ENCODE peak calls at places on chromosomes 6 and 20, in nine cellular contexts. P is non-pigmented ciliary epithelial cell; K is mucosa of gallbladder; E is activated T-helper 1 cell treated with Interleukin-2 at 50 U/mL for 16 hours; Q is nephron progenitor cell; F is stimulated activated CD4-positive, alpha-beta T cell treated with anti-CD3 and anti-CD28 coated beads, Interleukin-1b, Interleukin-23, amount 100 ng/mL, for 24 hours; L is lung; C is fibroblast of the aortic adventitia; D is GM12865. S is an unnamed sample.

GRCh38 chr6:160042788-160043301 is 74.0 kb downstream of the IGF2R start:
- DNase-seq in P (no peak), C (peak), L (no peak), K (no peak), D (no peak), E (no peak), F (no peak), Q (no peak), S (no peak)

GRCh38 chr6:136210450-136211165 is 39.5 kb downstream of the MTFR2 start:
- DNase-seq in Q (no peak), E (no peak), D (no peak), P (no peak), L (no peak), C (no peak), F (no peak), K (no peak), S (no peak)

GRCh38 chr6:32886674-32887383 is 32.8 kb downstream of the PSMB9 start:
- DNase-seq in P (peak), E (no peak), L (no peak), F (no peak), D (no peak), Q (no peak), K (no peak), C (peak), S (no peak)

GRCh38 chr6:35128496-35128895 is 12.6 kb downstream of the TCP11 start:
- DNase-seq in D (no peak), L (no peak), P (no peak), Q (no peak), F (no peak), K (no peak), E (no peak), C (peak), S (no peak)

GRCh38 chr6:55445648-55446204 is 118.5 kb downstream of the GFRAL start:
- DNase-seq in C (peak), D (peak), L (no peak), Q (peak), P (no peak), K (no peak), F (no peak), E (no peak), S (no peak)

GRCh38 chr6:27213544-27214125 is 33.9 kb upstream of the PRSS16 start:
- DNase-seq in F (no peak), P (no peak), D (peak), Q (peak), K (no peak), C (peak), E (no peak), L (no peak), S (peak)

GRCh38 chr20:35956616-35957015 is 2.3 kb upstream of the SCAND1 start:
- DNase-seq in P (no peak), E (no peak), Q (no peak), F (no peak), L (no peak), D (no peak), K (no peak), C (no peak), S (no peak)

GRCh38 chr6:164926686-164927085 is 382.7 kb downstream of the C6orf118 start:
- DNase-seq in C (no peak), L (no peak), P (no peak), Q (no peak), E (no peak), K (no peak), D (no peak), F (no peak), S (no peak)

GRCh38 chr6:21588812-21589811 is 4.4 kb upstream of the SOX4 start:
- DNase-seq in D (peak), C (peak), E (peak), F (peak), K (peak), Q (peak), P (no peak), L (peak), S (peak)

GRCh38 chr6:116476021-116476678 is 15.0 kb downstream of the CALHM6 start:
- DNase-seq in K (no peak), P (no peak), E (no peak), D (peak), Q (no peak), F (no peak), C (no peak), L (no peak), S (peak)

GRCh38 chr6:154848580-154848979 is 115.4 kb downstream of the SCAF8 start:
- DNase-seq in Q (no peak), F (no peak), E (no peak), P (no peak), C (peak), L (no peak), K (no peak), D (no peak), S (no peak)

GRCh38 chr6:13303668-13304017 is 24.7 kb downstream of the TBC1D7 start:
- DNase-seq in L (peak), C (peak), P (no peak), K (peak), D (peak), F (no peak), Q (no peak), E (no peak), S (peak)

GRCh38 chr20:1934162-1934561 is 39.0 kb downstream of the SIRPA start:
- DNase-seq in K (no peak), L (no peak), P (no peak), E (no peak), F (no peak), Q (no peak), D (no peak), C (peak), S (no peak)

GRCh38 chr20:40319741-40320499 is 369.1 kb downstream of the MAFB start:
- DNase-seq in P (no peak), L (no peak), E (no peak), F (no peak), D (no peak), Q (no peak), C (no peak), K (no peak), S (no peak)

GRCh38 chr6:136037246-136037884 is 185.9 kb downstream of the PDE7B start:
- DNase-seq in C (peak), K (no peak), D (no peak), Q (no peak), L (no peak), P (no peak), E (no peak), F (no peak), S (peak)

GRCh38 chr6:137661601-137662000 is 167.4 kb upstream of the OLIG3 start:
- DNase-seq in F (peak), Q (no peak), D (peak), C (peak), L (no peak), P (no peak), E (peak), K (no peak), S (no peak)

GRCh38 chr20:54680872-54681297 is 205.5 kb downstream of the DOK5 start:
- DNase-seq in E (no peak), D (peak), P (peak), L (no peak), C (peak), Q (peak), K (no peak), F (no peak), S (peak)

GRCh38 chr20:8132632-8133587 is 844 bp downstream of the PLCB1 start:
- DNase-seq in Q (no peak), F (no peak), C (peak), L (peak), P (no peak), E (no peak), K (peak), D (no peak), S (no peak)

GRCh38 chr20:53555081-53555480 is 38.6 kb downstream of the ZNF217 start:
- DNase-seq in P (no peak), D (no peak), F (no peak), K (no peak), C (no peak), Q (no peak), E (no peak), L (no peak), S (no peak)

GRCh38 chr6:119979862-119980261 is 630.3 kb upstream of the MAN1A1 start:
- DNase-seq in K (no peak), F (no peak), D (peak), P (no peak), C (peak), L (no peak), E (no peak), Q (no peak), S (no peak)

GRCh38 chr6:141986457-141986856 is 146.3 kb upstream of the GJE1 start:
- DNase-seq in Q (no peak), D (no peak), C (no peak), P (no peak), F (no peak), L (no peak), K (no peak), E (no peak), S (no peak)